ENCODE peak calls at places on chromosomes 6 and 20, in ten cellular contexts. One of them, this sample, is unnamed.

GRCh38 chr6:82959385-82959941 is 106.2 kb downstream of the UBE3D start:
- DNase-seq in stimulated activated CD4-positive, alpha-beta T cell treated with anti-CD3 and anti-CD28 coated beads, Interleukin-2, amount 100 ng/mL, for 24 hours: no peak
- DNase-seq in PC-9: no peak
- DNase-seq in GM18507: no peak
- DNase-seq in NCI-H460: no peak
- DNase-seq in T-helper 9 cell: no peak
- DNase-seq in left ventricle myocardium inferior: no peak
- DNase-seq in tibial artery: no peak
- DNase-seq in activated CD4-positive, alpha-beta T cell treated with anti-CD3 and anti-CD28 coated beads for 36 hours: no peak
- DNase-seq in T-cell: no peak
- DNase-seq in this sample: no peak

GRCh38 chr20:19620471-19620870 is 137.6 kb upstream of the RIN2 start:
- DNase-seq in stimulated activated CD4-positive, alpha-beta T cell treated with anti-CD3 and anti-CD28 coated beads, Interleukin-2, amount 100 ng/mL, for 24 hours: no peak
- DNase-seq in PC-9: no peak
- DNase-seq in GM18507: no peak
- DNase-seq in NCI-H460: no peak
- DNase-seq in T-helper 9 cell: no peak
- DNase-seq in left ventricle myocardium inferior: no peak
- DNase-seq in tibial artery: no peak
- DNase-seq in activated CD4-positive, alpha-beta T cell treated with anti-CD3 and anti-CD28 coated beads for 36 hours: no peak
- DNase-seq in T-cell: no peak
- DNase-seq in this sample: no peak

GRCh38 chr6:150142657-150143501 is at the start of gene PPP1R14C:
- DNase-seq in stimulated activated CD4-positive, alpha-beta T cell treated with anti-CD3 and anti-CD28 coated beads, Interleukin-2, amount 100 ng/mL, for 24 hours: peak
- DNase-seq in PC-9: peak
- DNase-seq in GM18507: no peak
- DNase-seq in NCI-H460: no peak
- DNase-seq in T-helper 9 cell: no peak
- DNase-seq in left ventricle myocardium inferior: peak
- DNase-seq in tibial artery: no peak
- DNase-seq in activated CD4-positive, alpha-beta T cell treated with anti-CD3 and anti-CD28 coated beads for 36 hours: peak
- DNase-seq in T-cell: no peak
- DNase-seq in this sample: no peak

GRCh38 chr6:30821862-30822784 is 62.2 kb upstream of the DDR1 start:
- DNase-seq in stimulated activated CD4-positive, alpha-beta T cell treated with anti-CD3 and anti-CD28 coated beads, Interleukin-2, amount 100 ng/mL, for 24 hours: no peak
- DNase-seq in PC-9: no peak
- DNase-seq in GM18507: no peak
- DNase-seq in NCI-H460: peak
- DNase-seq in T-helper 9 cell: no peak
- DNase-seq in left ventricle myocardium inferior: no peak
- DNase-seq in tibial artery: no peak
- DNase-seq in activated CD4-positive, alpha-beta T cell treated with anti-CD3 and anti-CD28 coated beads for 36 hours: no peak
- DNase-seq in T-cell: no peak
- DNase-seq in this sample: no peak

GRCh38 chr6:136037885-136038460 is 186.5 kb downstream of the PDE7B start:
- DNase-seq in stimulated activated CD4-positive, alpha-beta T cell treated with anti-CD3 and anti-CD28 coated beads, Interleukin-2, amount 100 ng/mL, for 24 hours: no peak
- DNase-seq in PC-9: no peak
- DNase-seq in GM18507: no peak
- DNase-seq in NCI-H460: no peak
- DNase-seq in T-helper 9 cell: no peak
- DNase-seq in left ventricle myocardium inferior: peak
- DNase-seq in tibial artery: no peak
- DNase-seq in activated CD4-positive, alpha-beta T cell treated with anti-CD3 and anti-CD28 coated beads for 36 hours: no peak
- DNase-seq in T-cell: no peak
- DNase-seq in this sample: no peak

GRCh38 chr20:4795394-4795793 is 73.7 kb downstream of the PRND start:
- DNase-seq in stimulated activated CD4-positive, alpha-beta T cell treated with anti-CD3 and anti-CD28 coated beads, Interleukin-2, amount 100 ng/mL, for 24 hours: peak
- DNase-seq in PC-9: peak
- DNase-seq in GM18507: no peak
- DNase-seq in NCI-H460: peak
- DNase-seq in T-helper 9 cell: no peak
- DNase-seq in left ventricle myocardium inferior: no peak
- DNase-seq in tibial artery: peak
- DNase-seq in activated CD4-positive, alpha-beta T cell treated with anti-CD3 and anti-CD28 coated beads for 36 hours: peak
- DNase-seq in T-cell: no peak
- DNase-seq in this sample: no peak

GRCh38 chr6:13470240-13471140 is 16.9 kb downstream of the GFOD1 start:
- DNase-seq in stimulated activated CD4-positive, alpha-beta T cell treated with anti-CD3 and anti-CD28 coated beads, Interleukin-2, amount 100 ng/mL, for 24 hours: no peak
- DNase-seq in PC-9: no peak
- DNase-seq in GM18507: no peak
- DNase-seq in NCI-H460: no peak
- DNase-seq in T-helper 9 cell: no peak
- DNase-seq in left ventricle myocardium inferior: no peak
- DNase-seq in tibial artery: no peak
- DNase-seq in activated CD4-positive, alpha-beta T cell treated with anti-CD3 and anti-CD28 coated beads for 36 hours: no peak
- DNase-seq in T-cell: no peak
- DNase-seq in this sample: no peak

GRCh38 chr20:11675920-11676617 is 241.6 kb upstream of the BTBD3 start:
- DNase-seq in stimulated activated CD4-positive, alpha-beta T cell treated with anti-CD3 and anti-CD28 coated beads, Interleukin-2, amount 100 ng/mL, for 24 hours: no peak
- DNase-seq in PC-9: no peak
- DNase-seq in GM18507: no peak
- DNase-seq in NCI-H460: no peak
- DNase-seq in T-helper 9 cell: no peak
- DNase-seq in left ventricle myocardium inferior: no peak
- DNase-seq in tibial artery: no peak
- DNase-seq in activated CD4-positive, alpha-beta T cell treated with anti-CD3 and anti-CD28 coated beads for 36 hours: no peak
- DNase-seq in T-cell: no peak
- DNase-seq in this sample: no peak

GRCh38 chr6:165585060-165585459 is 78.0 kb downstream of the PDE10A start:
- DNase-seq in stimulated activated CD4-positive, alpha-beta T cell treated with anti-CD3 and anti-CD28 coated beads, Interleukin-2, amount 100 ng/mL, for 24 hours: no peak
- DNase-seq in PC-9: no peak
- DNase-seq in GM18507: no peak
- DNase-seq in NCI-H460: no peak
- DNase-seq in T-helper 9 cell: no peak
- DNase-seq in left ventricle myocardium inferior: no peak
- DNase-seq in tibial artery: no peak
- DNase-seq in activated CD4-positive, alpha-beta T cell treated with anti-CD3 and anti-CD28 coated beads for 36 hours: no peak
- DNase-seq in T-cell: no peak
- DNase-seq in this sample: no peak

GRCh38 chr6:54801669-54802068 is 44.9 kb upstream of the FAM83B start:
- DNase-seq in stimulated activated CD4-positive, alpha-beta T cell treated with anti-CD3 and anti-CD28 coated beads, Interleukin-2, amount 100 ng/mL, for 24 hours: no peak
- DNase-seq in PC-9: no peak
- DNase-seq in GM18507: no peak
- DNase-seq in NCI-H460: peak
- DNase-seq in T-helper 9 cell: no peak
- DNase-seq in left ventricle myocardium inferior: no peak
- DNase-seq in tibial artery: no peak
- DNase-seq in activated CD4-positive, alpha-beta T cell treated with anti-CD3 and anti-CD28 coated beads for 36 hours: no peak
- DNase-seq in T-cell: no peak
- DNase-seq in this sample: no peak

GRCh38 chr20:17626217-17627007 is 55.6 kb downstream of the RRBP1 start:
- DNase-seq in stimulated activated CD4-positive, alpha-beta T cell treated with anti-CD3 and anti-CD28 coated beads, Interleukin-2, amount 100 ng/mL, for 24 hours: no peak
- DNase-seq in PC-9: no peak
- DNase-seq in GM18507: no peak
- DNase-seq in NCI-H460: no peak
- DNase-seq in T-helper 9 cell: no peak
- DNase-seq in left ventricle myocardium inferior: peak
- DNase-seq in tibial artery: no peak
- DNase-seq in activated CD4-positive, alpha-beta T cell treated with anti-CD3 and anti-CD28 coated beads for 36 hours: no peak
- DNase-seq in T-cell: no peak
- DNase-seq in this sample: no peak

GRCh38 chr20:46000571-46001145 is 8.1 kb upstream of the MMP9 start:
- DNase-seq in stimulated activated CD4-positive, alpha-beta T cell treated with anti-CD3 and anti-CD28 coated beads, Interleukin-2, amount 100 ng/mL, for 24 hours: no peak
- DNase-seq in PC-9: no peak
- DNase-seq in GM18507: no peak
- DNase-seq in NCI-H460: no peak
- DNase-seq in T-helper 9 cell: no peak
- DNase-seq in left ventricle myocardium inferior: no peak
- DNase-seq in tibial artery: no peak
- DNase-seq in activated CD4-positive, alpha-beta T cell treated with anti-CD3 and anti-CD28 coated beads for 36 hours: peak
- DNase-seq in T-cell: no peak
- DNase-seq in this sample: no peak

GRCh38 chr20:31869942-31870702 is at the start of the genes DUSP15 and TTLL9:
- DNase-seq in stimulated activated CD4-positive, alpha-beta T cell treated with anti-CD3 and anti-CD28 coated beads, Interleukin-2, amount 100 ng/mL, for 24 hours: no peak
- DNase-seq in PC-9: peak
- DNase-seq in GM18507: no peak
- DNase-seq in NCI-H460: no peak
- DNase-seq in T-helper 9 cell: no peak
- DNase-seq in left ventricle myocardium inferior: peak
- DNase-seq in tibial artery: peak
- DNase-seq in activated CD4-positive, alpha-beta T cell treated with anti-CD3 and anti-CD28 coated beads for 36 hours: peak
- DNase-seq in T-cell: no peak
- DNase-seq in this sample: peak

GRCh38 chr20:2133318-2134183 is 31.9 kb downstream of the STK35 start:
- DNase-seq in stimulated activated CD4-positive, alpha-beta T cell treated with anti-CD3 and anti-CD28 coated beads, Interleukin-2, amount 100 ng/mL, for 24 hours: no peak
- DNase-seq in PC-9: peak
- DNase-seq in GM18507: no peak
- DNase-seq in NCI-H460: no peak
- DNase-seq in T-helper 9 cell: no peak
- DNase-seq in left ventricle myocardium inferior: no peak
- DNase-seq in tibial artery: peak
- DNase-seq in activated CD4-positive, alpha-beta T cell treated with anti-CD3 and anti-CD28 coated beads for 36 hours: no peak
- DNase-seq in T-cell: no peak
- DNase-seq in this sample: no peak

GRCh38 chr6:141413196-141413595 is 719.5 kb upstream of the GJE1 start:
- DNase-seq in stimulated activated CD4-positive, alpha-beta T cell treated with anti-CD3 and anti-CD28 coated beads, Interleukin-2, amount 100 ng/mL, for 24 hours: no peak
- DNase-seq in PC-9: no peak
- DNase-seq in GM18507: no peak
- DNase-seq in NCI-H460: no peak
- DNase-seq in T-helper 9 cell: no peak
- DNase-seq in left ventricle myocardium inferior: no peak
- DNase-seq in tibial artery: no peak
- DNase-seq in activated CD4-positive, alpha-beta T cell treated with anti-CD3 and anti-CD28 coated beads for 36 hours: no peak
- DNase-seq in T-cell: no peak
- DNase-seq in this sample: no peak

GRCh38 chr6:130394238-130394637 is 28.4 kb downstream of the TMEM200A start:
- DNase-seq in stimulated activated CD4-positive, alpha-beta T cell treated with anti-CD3 and anti-CD28 coated beads, Interleukin-2, amount 100 ng/mL, for 24 hours: no peak
- DNase-seq in PC-9: no peak
- DNase-seq in GM18507: no peak
- DNase-seq in NCI-H460: no peak
- DNase-seq in T-helper 9 cell: no peak
- DNase-seq in left ventricle myocardium inferior: no peak
- DNase-seq in tibial artery: no peak
- DNase-seq in activated CD4-positive, alpha-beta T cell treated with anti-CD3 and anti-CD28 coated beads for 36 hours: no peak
- DNase-seq in T-cell: no peak
- DNase-seq in this sample: no peak

GRCh38 chr6:168527451-168528210 is 86.6 kb downstream of the SMOC2 start:
- DNase-seq in stimulated activated CD4-positive, alpha-beta T cell treated with anti-CD3 and anti-CD28 coated beads, Interleukin-2, amount 100 ng/mL, for 24 hours: no peak
- DNase-seq in PC-9: no peak
- DNase-seq in GM18507: no peak
- DNase-seq in NCI-H460: no peak
- DNase-seq in T-helper 9 cell: no peak
- DNase-seq in left ventricle myocardium inferior: no peak
- DNase-seq in tibial artery: no peak
- DNase-seq in activated CD4-positive, alpha-beta T cell treated with anti-CD3 and anti-CD28 coated beads for 36 hours: no peak
- DNase-seq in T-cell: no peak
- DNase-seq in this sample: no peak

This sample was measured in C1 segment of cervical spinal cord.